ENCODE peak calls at places on chromosomes 11 and 22, in eight cellular contexts. One of them, this sample, is unnamed.
A peak's percentile ranks its signal among the peaks of the same experiment; 100 is the strongest.

GRCh38 chr11:7493670-7494069 is 8.4 kb downstream of the OLFML1 start:
- DNase-seq in mesendoderm: no peak
- DNase-seq in brain microvascular endothelial cell: no peak
- DNase-seq in endothelial cell of umbilical vein: no peak
- DNase-seq in heart left ventricle: no peak
- DNase-seq in lower lobe of right lung: no peak
- DNase-seq in NB4: no peak
- DNase-seq in left lung: no peak
- DNase-seq in this sample: no peak

GRCh38 chr11:1382831-1383607 is 6.7 kb upstream of the BRSK2 start:
- DNase-seq in mesendoderm: peak; percentile 68
- DNase-seq in brain microvascular endothelial cell: peak; percentile 60
- DNase-seq in endothelial cell of umbilical vein: peak; percentile 41
- DNase-seq in heart left ventricle: peak; percentile 89
- DNase-seq in lower lobe of right lung: peak; percentile 91
- DNase-seq in NB4: peak; percentile 60
- DNase-seq in left lung: peak; percentile 89
- DNase-seq in this sample: peak; percentile 80

GRCh38 chr11:2944953-2945756 is 15.9 kb upstream of the PHLDA2 start:
- DNase-seq in mesendoderm: peak; percentile 81
- DNase-seq in brain microvascular endothelial cell: peak; percentile 93
- DNase-seq in endothelial cell of umbilical vein: peak; percentile 83
- DNase-seq in heart left ventricle: peak; percentile 90
- DNase-seq in lower lobe of right lung: peak; percentile 97
- DNase-seq in NB4: no peak
- DNase-seq in left lung: peak; percentile 96
- DNase-seq in this sample: peak; percentile 92

GRCh38 chr11:133977067-133977681 is 20.4 kb upstream of the IGSF9B start:
- DNase-seq in mesendoderm: no peak
- DNase-seq in brain microvascular endothelial cell: no peak
- DNase-seq in endothelial cell of umbilical vein: no peak
- DNase-seq in heart left ventricle: no peak
- DNase-seq in lower lobe of right lung: no peak
- DNase-seq in NB4: peak; percentile 20
- DNase-seq in left lung: no peak
- DNase-seq in this sample: no peak

GRCh38 chr11:126332221-126332711 is 23.2 kb upstream of the ST3GAL4 start:
- DNase-seq in mesendoderm: no peak
- DNase-seq in brain microvascular endothelial cell: peak; percentile 84
- DNase-seq in endothelial cell of umbilical vein: peak; percentile 21
- DNase-seq in heart left ventricle: peak; percentile 52
- DNase-seq in lower lobe of right lung: no peak
- DNase-seq in NB4: no peak
- DNase-seq in left lung: no peak
- DNase-seq in this sample: peak; percentile 54

GRCh38 chr11:75450826-75451783 is 18.1 kb upstream of the KLHL35 start:
- DNase-seq in mesendoderm: peak; percentile 43
- DNase-seq in brain microvascular endothelial cell: no peak
- DNase-seq in endothelial cell of umbilical vein: no peak
- DNase-seq in heart left ventricle: no peak
- DNase-seq in lower lobe of right lung: no peak
- DNase-seq in NB4: peak; percentile 53
- DNase-seq in left lung: no peak
- DNase-seq in this sample: no peak

GRCh38 chr11:44531636-44532035 is 33.8 kb upstream of the CD82 start:
- DNase-seq in mesendoderm: no peak
- DNase-seq in brain microvascular endothelial cell: no peak
- DNase-seq in endothelial cell of umbilical vein: no peak
- DNase-seq in heart left ventricle: no peak
- DNase-seq in lower lobe of right lung: no peak
- DNase-seq in NB4: no peak
- DNase-seq in left lung: no peak
- DNase-seq in this sample: no peak

GRCh38 chr11:27635567-27636037 is 64.7 kb downstream of the BDNF start:
- DNase-seq in mesendoderm: peak; percentile 72
- DNase-seq in brain microvascular endothelial cell: no peak
- DNase-seq in endothelial cell of umbilical vein: no peak
- DNase-seq in heart left ventricle: no peak
- DNase-seq in lower lobe of right lung: no peak
- DNase-seq in NB4: no peak
- DNase-seq in left lung: no peak
- DNase-seq in this sample: no peak

GRCh38 chr22:36584666-36585065 is 55.7 kb upstream of the EIF3D start:
- DNase-seq in mesendoderm: no peak
- DNase-seq in brain microvascular endothelial cell: no peak
- DNase-seq in endothelial cell of umbilical vein: no peak
- DNase-seq in heart left ventricle: no peak
- DNase-seq in lower lobe of right lung: no peak
- DNase-seq in NB4: no peak
- DNase-seq in left lung: no peak
- DNase-seq in this sample: no peak
- H3K4me3 ChIP-seq in mesendoderm: no peak overlapping the region
- H3K4me3 ChIP-seq in brain microvascular endothelial cell: no peak overlapping the region
- H3K4me3 ChIP-seq in endothelial cell of umbilical vein: no peak overlapping the region
- H3K4me3 ChIP-seq in heart left ventricle: no peak overlapping the region
- H3K4me3 ChIP-seq in lower lobe of right lung: no peak overlapping the region
- H3K4me3 ChIP-seq in NB4: no peak overlapping the region
- H3K4me3 ChIP-seq in left lung: no peak overlapping the region
- H3K4me3 ChIP-seq in this sample: no peak overlapping the region

GRCh38 chr11:64898541-64898940 is 18.5 kb downstream of the ATG2A start:
- DNase-seq in mesendoderm: no peak
- DNase-seq in brain microvascular endothelial cell: no peak
- DNase-seq in endothelial cell of umbilical vein: no peak
- DNase-seq in heart left ventricle: no peak
- DNase-seq in lower lobe of right lung: peak; percentile 45
- DNase-seq in NB4: no peak
- DNase-seq in left lung: no peak
- DNase-seq in this sample: no peak
- H3K4me3 ChIP-seq in mesendoderm: no peak overlapping the region
- H3K4me3 ChIP-seq in brain microvascular endothelial cell: no peak overlapping the region
- H3K4me3 ChIP-seq in endothelial cell of umbilical vein: no peak overlapping the region
- H3K4me3 ChIP-seq in heart left ventricle: no peak overlapping the region
- H3K4me3 ChIP-seq in lower lobe of right lung: no peak overlapping the region
- H3K4me3 ChIP-seq in NB4: no peak overlapping the region
- H3K4me3 ChIP-seq in left lung: no peak overlapping the region
- H3K4me3 ChIP-seq in this sample: no peak overlapping the region

DNA sequence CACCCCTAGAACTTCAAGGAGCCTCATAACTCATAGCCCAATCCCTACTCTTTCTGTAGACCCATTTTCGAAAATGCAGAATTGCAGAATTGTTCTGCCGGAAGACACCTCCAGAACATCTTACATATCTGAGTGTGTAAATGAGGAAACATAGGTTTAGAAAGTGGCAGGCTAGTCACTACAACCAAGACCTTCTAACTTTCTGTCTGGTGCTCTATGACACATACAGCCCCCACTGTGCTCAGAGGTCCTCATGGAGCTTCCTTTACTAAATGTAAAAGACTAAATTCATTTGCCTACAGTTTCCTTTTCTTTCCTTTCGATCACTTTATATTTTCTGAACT is 132.1 kb upstream of the DDI1 start:
- DNase-seq in mesendoderm: no peak
- DNase-seq in brain microvascular endothelial cell: no peak
- DNase-seq in endothelial cell of umbilical vein: no peak
- DNase-seq in heart left ventricle: no peak
- DNase-seq in lower lobe of right lung: no peak
- DNase-seq in NB4: no peak
- DNase-seq in left lung: no peak
- DNase-seq in this sample: no peak
- H3K4me3 ChIP-seq in mesendoderm: no peak overlapping the region
- H3K4me3 ChIP-seq in brain microvascular endothelial cell: no peak overlapping the region
- H3K4me3 ChIP-seq in endothelial cell of umbilical vein: no peak overlapping the region
- H3K4me3 ChIP-seq in heart left ventricle: no peak overlapping the region
- H3K4me3 ChIP-seq in lower lobe of right lung: no peak overlapping the region
- H3K4me3 ChIP-seq in NB4: no peak overlapping the region
- H3K4me3 ChIP-seq in left lung: no peak overlapping the region
- H3K4me3 ChIP-seq in this sample: no peak overlapping the region

GRCh38 chr11:86435711-86436110 is 61.0 kb downstream of the CCDC81 start:
- DNase-seq in mesendoderm: no peak
- DNase-seq in brain microvascular endothelial cell: no peak
- DNase-seq in endothelial cell of umbilical vein: no peak
- DNase-seq in heart left ventricle: no peak
- DNase-seq in lower lobe of right lung: no peak
- DNase-seq in NB4: no peak
- DNase-seq in left lung: no peak
- DNase-seq in this sample: no peak
- H3K4me3 ChIP-seq in mesendoderm: no peak overlapping the region
- H3K4me3 ChIP-seq in brain microvascular endothelial cell: no peak overlapping the region
- H3K4me3 ChIP-seq in endothelial cell of umbilical vein: no peak overlapping the region
- H3K4me3 ChIP-seq in heart left ventricle: no peak overlapping the region
- H3K4me3 ChIP-seq in lower lobe of right lung: no peak overlapping the region
- H3K4me3 ChIP-seq in NB4: no peak overlapping the region
- H3K4me3 ChIP-seq in left lung: no peak overlapping the region
- H3K4me3 ChIP-seq in this sample: no peak overlapping the region